ENCODE peak calls at places on chromosome 17, in four cellular contexts. C is left ventricle myocardium inferior, K is ecto neural progenitor cell, I is iPS-NIHi11. F is an unnamed sample.

GRCh38 chr17:42928714-42929496 is 28.3 kb downstream of the G6PC1 start:
- DNase-seq in K (peak; percentile 61), C (no peak), I (peak; percentile 74), F (peak; percentile 27)

GRCh38 chr17:14471052-14471451 is 170.2 kb downstream of the HS3ST3B1 start:
- DNase-seq in K (no peak), I (no peak), C (no peak), F (no peak)

GRCh38 chr17:19383681-19384470 is 3.1 kb downstream of the MFAP4 start:
- DNase-seq in K (no peak), C (peak; percentile 53), I (no peak), F (peak; percentile 60)

GRCh38 chr17:18056214-18056613 is 17.0 kb downstream of the GID4 start:
- DNase-seq in C (no peak), I (no peak), K (no peak), F (no peak)

GRCh38 chr17:38511126-38512108 is 83.2 kb downstream of the ARHGAP23 start:
- DNase-seq in I (peak; percentile 29), C (no peak), K (peak; percentile 60), F (no peak)

GRCh38 chr17:38572665-38573365 is 32.9 kb downstream of the SRCIN1 start:
- DNase-seq in K (peak; percentile 95), C (no peak), I (peak; percentile 90), F (no peak)

GRCh38 chr17:40310882-40311391 is 2.0 kb downstream of the RARA start:
- DNase-seq in K (peak; percentile 52), C (peak; percentile 61), I (no peak), F (peak; percentile 63)

GRCh38 chr17:76371656-76372628 is 12.5 kb upstream of the SPHK1 start:
- DNase-seq in I (no peak), C (no peak), K (no peak), F (no peak)

GRCh38 chr17:42989726-42990652 is 8.2 kb upstream of the RPL27 start:
- DNase-seq in K (no peak), I (no peak), C (no peak), F (no peak)

GRCh38 chr17:50052822-50053653 is 2.9 kb upstream of the ITGA3 start:
- DNase-seq in K (no peak), C (peak; percentile 50), I (no peak), F (peak; percentile 77)

GRCh38 chr17:57943140-57943539 is 12.1 kb downstream of the CUEDC1 start:
- DNase-seq in C (no peak), I (no peak), K (no peak), F (no peak)

GRCh38 chr17:45293413-45294211 is 23.2 kb downstream of the MAP3K14 start:
- DNase-seq in C (peak; percentile 80), I (no peak), K (no peak), F (peak; percentile 90)

GRCh38 chr17:45361976-45362375 is 45.2 kb upstream of the MAP3K14 start:
- DNase-seq in C (no peak), I (no peak), K (no peak), F (no peak)

GRCh38 chr17:36188891-36189306 is 7.7 kb downstream of the CCL3L1 start:
- DNase-seq in K (peak; percentile 53), C (no peak), I (no peak), F (no peak)

GRCh38 chr17:6177941-6178694 is 107.9 kb downstream of the WSCD1 start:
- DNase-seq in C (no peak), I (no peak), K (peak; percentile 42), F (no peak)

GRCh38 chr17:41786227-41787020 is at the start of gene JUP:
- DNase-seq in C (peak; percentile 100), K (peak; percentile 100), I (peak; percentile 93), F (peak; percentile 100)

GRCh38 chr17:29766796-29767327 is 144.2 kb upstream of the CORO6 start:
- DNase-seq in K (no peak), I (no peak), C (no peak), F (no peak)

GRCh38 chr17:81578038-81578441 is 25.9 kb upstream of the FAAP100 start:
- DNase-seq in C (no peak), I (no peak), K (no peak), F (no peak)

GRCh38 chr17:21210411-21211076 is 3.4 kb downstream of the TMEM11 start:
- DNase-seq in C (no peak), I (no peak), K (no peak), F (no peak)

GRCh38 chr17:68906638-68907037 is 48.6 kb downstream of the ABCA8 start:
- DNase-seq in K (no peak), I (no peak), C (no peak), F (no peak)

GRCh38 chr17:33986566-33986965 is 268.5 kb upstream of the CCL2 start:
- DNase-seq in I (no peak), C (no peak), K (peak; percentile 11), F (no peak)

GRCh38 chr17:31452101-31452500 is 60.6 kb downstream of the RAB11FIP4 start:
- DNase-seq in K (no peak), I (no peak), C (no peak), F (no peak)

GRCh38 chr17:3879181-3879580 is 13.7 kb downstream of the CAMKK1 start:
- DNase-seq in K (peak; percentile 89), I (no peak), C (peak; percentile 44), F (peak; percentile 67)

GRCh38 chr17:7502987-7503386 is 18.8 kb downstream of the POLR2A start:
- DNase-seq in C (no peak), K (no peak), I (peak; percentile 54), F (no peak)

GRCh38 chr17:79473111-79473835 is 137.6 kb downstream of the RBFOX3 start:
- DNase-seq in C (no peak), I (no peak), K (no peak), F (no peak)

GRCh38 chr17:61400786-61401279 is 1.2 kb downstream of the TBX2 start:
- DNase-seq in I (no peak), K (peak; percentile 70), C (no peak), F (no peak)

GRCh38 chr17:75344664-75345063 is 55.4 kb upstream of the SLC25A19 start:
- DNase-seq in C (no peak), K (no peak), I (peak; percentile 49), F (no peak)

F was measured in left cardiac atrium.